ENCODE peak calls at places on chromosomes 2 and 18, in nine cellular contexts. One of them, this sample, is unnamed.

GRCh38 chr2:182593394-182593707 is 122.7 kb upstream of the DNAJC10 start:
- DNase-seq in A549: no peak
- DNase-seq in fibroblast of mammary gland: peak
- DNase-seq in K562: no peak
- DNase-seq in body of pancreas: no peak
- DNase-seq in foreskin fibroblast: peak
- DNase-seq in DND-41: no peak
- DNase-seq in lower lobe of right lung: no peak
- DNase-seq in esophagus squamous epithelium: no peak
- DNase-seq in this sample: peak

GRCh38 chr2:72204782-72205545 is 57.3 kb upstream of the CYP26B1 start:
- DNase-seq in A549: no peak
- DNase-seq in fibroblast of mammary gland: peak
- DNase-seq in K562: no peak
- DNase-seq in body of pancreas: no peak
- DNase-seq in foreskin fibroblast: peak
- DNase-seq in DND-41: no peak
- DNase-seq in lower lobe of right lung: no peak
- DNase-seq in esophagus squamous epithelium: no peak
- DNase-seq in this sample: no peak

GRCh38 chr2:191180712-191181111 is 29.9 kb upstream of the STAT4 start:
- DNase-seq in A549: no peak
- DNase-seq in fibroblast of mammary gland: peak
- DNase-seq in K562: no peak
- DNase-seq in body of pancreas: no peak
- DNase-seq in foreskin fibroblast: peak
- DNase-seq in DND-41: no peak
- DNase-seq in lower lobe of right lung: no peak
- DNase-seq in esophagus squamous epithelium: no peak
- DNase-seq in this sample: no peak

GRCh38 chr2:191950132-191950885 is 103.4 kb upstream of the CAVIN2 start:
- DNase-seq in A549: peak
- DNase-seq in fibroblast of mammary gland: peak
- DNase-seq in K562: peak
- DNase-seq in body of pancreas: no peak
- DNase-seq in foreskin fibroblast: peak
- DNase-seq in DND-41: no peak
- DNase-seq in lower lobe of right lung: no peak
- DNase-seq in esophagus squamous epithelium: no peak
- DNase-seq in this sample: no peak

GRCh38 chr2:64487256-64488049 is 33.5 kb downstream of the LGALSL start:
- DNase-seq in A549: no peak
- DNase-seq in fibroblast of mammary gland: no peak
- DNase-seq in K562: no peak
- DNase-seq in body of pancreas: peak
- DNase-seq in foreskin fibroblast: no peak
- DNase-seq in DND-41: no peak
- DNase-seq in lower lobe of right lung: no peak
- DNase-seq in esophagus squamous epithelium: no peak
- DNase-seq in this sample: no peak

GRCh38 chr2:233501198-233502076 is 65.1 kb downstream of the USP40 start:
- DNase-seq in A549: no peak
- DNase-seq in fibroblast of mammary gland: peak
- DNase-seq in K562: no peak
- DNase-seq in body of pancreas: no peak
- DNase-seq in foreskin fibroblast: peak
- DNase-seq in DND-41: no peak
- DNase-seq in lower lobe of right lung: no peak
- DNase-seq in esophagus squamous epithelium: no peak
- DNase-seq in this sample: no peak

GRCh38 chr2:9666306-9666705 is 35.5 kb upstream of the YWHAQ start:
- DNase-seq in A549: no peak
- DNase-seq in fibroblast of mammary gland: peak
- DNase-seq in K562: no peak
- DNase-seq in body of pancreas: no peak
- DNase-seq in foreskin fibroblast: peak
- DNase-seq in DND-41: no peak
- DNase-seq in lower lobe of right lung: no peak
- DNase-seq in esophagus squamous epithelium: no peak
- DNase-seq in this sample: no peak

GRCh38 chr18:76545433-76546281 is 50.6 kb upstream of the ZNF516 start:
- DNase-seq in A549: no peak
- DNase-seq in fibroblast of mammary gland: peak
- DNase-seq in K562: no peak
- DNase-seq in body of pancreas: no peak
- DNase-seq in foreskin fibroblast: no peak
- DNase-seq in DND-41: no peak
- DNase-seq in lower lobe of right lung: no peak
- DNase-seq in esophagus squamous epithelium: no peak
- DNase-seq in this sample: no peak

GRCh38 chr18:51323941-51324340 is 126.5 kb upstream of the MEX3C start:
- DNase-seq in A549: no peak
- DNase-seq in fibroblast of mammary gland: no peak
- DNase-seq in K562: no peak
- DNase-seq in body of pancreas: no peak
- DNase-seq in foreskin fibroblast: no peak
- DNase-seq in DND-41: no peak
- DNase-seq in lower lobe of right lung: no peak
- DNase-seq in esophagus squamous epithelium: no peak
- DNase-seq in this sample: no peak

GRCh38 chr18:53796042-53796729 is 428.3 kb downstream of the MBD2 start:
- DNase-seq in A549: peak
- DNase-seq in fibroblast of mammary gland: peak
- DNase-seq in K562: no peak
- DNase-seq in body of pancreas: no peak
- DNase-seq in foreskin fibroblast: peak
- DNase-seq in DND-41: no peak
- DNase-seq in lower lobe of right lung: no peak
- DNase-seq in esophagus squamous epithelium: no peak
- DNase-seq in this sample: peak

GRCh38 chr2:232263295-232263694 is 115.3 kb upstream of the ALPP start:
- DNase-seq in A549: no peak
- DNase-seq in fibroblast of mammary gland: no peak
- DNase-seq in K562: no peak
- DNase-seq in body of pancreas: no peak
- DNase-seq in foreskin fibroblast: no peak
- DNase-seq in DND-41: no peak
- DNase-seq in lower lobe of right lung: no peak
- DNase-seq in esophagus squamous epithelium: no peak
- DNase-seq in this sample: no peak

GRCh38 chr2:149661844-149662243 is 74.3 kb upstream of the MMADHC start:
- DNase-seq in A549: peak
- DNase-seq in fibroblast of mammary gland: peak
- DNase-seq in K562: no peak
- DNase-seq in body of pancreas: peak
- DNase-seq in foreskin fibroblast: peak
- DNase-seq in DND-41: no peak
- DNase-seq in lower lobe of right lung: no peak
- DNase-seq in esophagus squamous epithelium: no peak
- DNase-seq in this sample: no peak

GRCh38 chr2:149038442-149039212 is at the start of gene LYPD6B:
- DNase-seq in A549: no peak
- DNase-seq in fibroblast of mammary gland: no peak
- DNase-seq in K562: peak
- DNase-seq in body of pancreas: peak
- DNase-seq in foreskin fibroblast: no peak
- DNase-seq in DND-41: no peak
- DNase-seq in lower lobe of right lung: peak
- DNase-seq in esophagus squamous epithelium: no peak
- DNase-seq in this sample: no peak

GRCh38 chr2:239392072-239392357 is 8.8 kb downstream of the HDAC4 start:
- DNase-seq in A549: no peak
- DNase-seq in fibroblast of mammary gland: no peak
- DNase-seq in K562: no peak
- DNase-seq in body of pancreas: peak
- DNase-seq in foreskin fibroblast: no peak
- DNase-seq in DND-41: no peak
- DNase-seq in lower lobe of right lung: no peak
- DNase-seq in esophagus squamous epithelium: no peak
- DNase-seq in this sample: no peak

GRCh38 chr2:54249629-54250028 is 6.4 kb downstream of the TSPYL6 start:
- DNase-seq in A549: no peak
- DNase-seq in fibroblast of mammary gland: no peak
- DNase-seq in K562: no peak
- DNase-seq in body of pancreas: no peak
- DNase-seq in foreskin fibroblast: no peak
- DNase-seq in DND-41: no peak
- DNase-seq in lower lobe of right lung: no peak
- DNase-seq in esophagus squamous epithelium: no peak
- DNase-seq in this sample: no peak

GRCh38 chr2:54256091-54256694 is at the start of gene TSPYL6:
- DNase-seq in A549: no peak
- DNase-seq in fibroblast of mammary gland: no peak
- DNase-seq in K562: peak
- DNase-seq in body of pancreas: no peak
- DNase-seq in foreskin fibroblast: no peak
- DNase-seq in DND-41: no peak
- DNase-seq in lower lobe of right lung: no peak
- DNase-seq in esophagus squamous epithelium: no peak
- DNase-seq in this sample: no peak

GRCh38 chr2:54255230-54256090 is 569 bp downstream of the TSPYL6 start:
- DNase-seq in A549: no peak
- DNase-seq in fibroblast of mammary gland: no peak
- DNase-seq in K562: peak
- DNase-seq in body of pancreas: no peak
- DNase-seq in foreskin fibroblast: no peak
- DNase-seq in DND-41: no peak
- DNase-seq in lower lobe of right lung: no peak
- DNase-seq in esophagus squamous epithelium: no peak
- DNase-seq in this sample: no peak

GRCh38 chr2:54258171-54258570 is 2.1 kb upstream of the TSPYL6 start:
- DNase-seq in A549: no peak
- DNase-seq in fibroblast of mammary gland: no peak
- DNase-seq in K562: no peak
- DNase-seq in body of pancreas: no peak
- DNase-seq in foreskin fibroblast: no peak
- DNase-seq in DND-41: no peak
- DNase-seq in lower lobe of right lung: no peak
- DNase-seq in esophagus squamous epithelium: no peak
- DNase-seq in this sample: no peak

GRCh38 chr2:54254180-54254579 is 1.8 kb downstream of the TSPYL6 start:
- DNase-seq in A549: no peak
- DNase-seq in fibroblast of mammary gland: no peak
- DNase-seq in K562: peak
- DNase-seq in body of pancreas: no peak
- DNase-seq in foreskin fibroblast: no peak
- DNase-seq in DND-41: no peak
- DNase-seq in lower lobe of right lung: no peak
- DNase-seq in esophagus squamous epithelium: no peak
- DNase-seq in this sample: no peak
- TF ChIP-seq CTCF in A549: no peak
- TF ChIP-seq CTCF in fibroblast of mammary gland: no peak
- TF ChIP-seq CTCF in K562: peak
- TF ChIP-seq CTCF in body of pancreas: no peak
- TF ChIP-seq CTCF in foreskin fibroblast: no peak
- TF ChIP-seq CTCF in DND-41: no peak
- TF ChIP-seq CTCF in lower lobe of right lung: no peak
- TF ChIP-seq CTCF in esophagus squamous epithelium: no peak
- TF ChIP-seq CTCF in this sample: no peak

GRCh38 chr2:105789745-105790466 is 45.2 kb downstream of the NCK2 start:
- DNase-seq in A549: no peak
- DNase-seq in fibroblast of mammary gland: peak
- DNase-seq in K562: no peak
- DNase-seq in body of pancreas: no peak
- DNase-seq in foreskin fibroblast: peak
- DNase-seq in DND-41: peak
- DNase-seq in lower lobe of right lung: no peak
- DNase-seq in esophagus squamous epithelium: no peak
- DNase-seq in this sample: no peak
- H3K4me3 ChIP-seq in A549: no peak
- H3K4me3 ChIP-seq in fibroblast of mammary gland: no peak
- H3K4me3 ChIP-seq in K562: no peak
- H3K4me3 ChIP-seq in body of pancreas: no peak
- H3K4me3 ChIP-seq in foreskin fibroblast: no peak
- H3K4me3 ChIP-seq in DND-41: no peak
- H3K4me3 ChIP-seq in lower lobe of right lung: peak
- H3K4me3 ChIP-seq in esophagus squamous epithelium: no peak
- H3K4me3 ChIP-seq in this sample: no peak

DNA sequence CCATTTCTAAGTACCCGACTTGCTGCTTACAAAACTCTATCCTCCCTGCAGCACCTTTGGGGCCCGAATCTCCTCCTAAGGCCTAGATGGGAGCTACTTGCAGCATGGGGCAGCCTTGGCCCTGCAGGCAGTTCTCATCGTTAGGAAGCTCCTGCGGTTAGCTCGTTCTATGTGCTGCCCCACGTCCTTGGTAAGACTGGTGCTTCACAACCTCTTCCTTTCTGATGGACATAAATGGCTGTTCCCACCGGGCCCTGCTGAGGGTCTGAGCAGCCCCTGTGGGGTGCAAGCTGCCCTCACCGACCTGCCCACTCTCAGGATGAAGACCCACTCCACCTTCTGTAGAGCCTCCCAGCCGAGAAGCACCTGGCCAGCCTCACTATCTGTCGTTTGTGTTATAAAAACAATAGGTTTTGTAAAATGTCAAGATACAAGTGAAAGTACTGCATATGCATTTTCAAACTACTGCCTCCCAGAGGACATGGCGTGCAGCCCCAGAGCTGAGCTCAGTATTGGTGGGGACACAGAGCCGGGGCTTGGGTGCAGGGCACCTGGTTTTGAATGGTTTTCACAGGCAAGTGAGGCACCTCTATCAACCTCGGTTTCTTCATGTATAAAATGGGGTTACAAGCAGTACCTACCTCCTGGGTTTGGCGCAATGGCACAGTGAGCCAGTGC is 19.4 kb downstream of the OTOF start:
- DNase-seq in A549: no peak
- DNase-seq in fibroblast of mammary gland: no peak
- DNase-seq in K562: no peak
- DNase-seq in body of pancreas: no peak
- DNase-seq in foreskin fibroblast: no peak
- DNase-seq in DND-41: no peak
- DNase-seq in lower lobe of right lung: no peak
- DNase-seq in esophagus squamous epithelium: no peak
- DNase-seq in this sample: no peak
- TF ChIP-seq CTCF in A549: no peak
- TF ChIP-seq CTCF in fibroblast of mammary gland: no peak
- TF ChIP-seq CTCF in K562: peak
- TF ChIP-seq CTCF in body of pancreas: no peak
- TF ChIP-seq CTCF in foreskin fibroblast: no peak
- TF ChIP-seq CTCF in DND-41: no peak
- TF ChIP-seq CTCF in lower lobe of right lung: no peak
- TF ChIP-seq CTCF in esophagus squamous epithelium: no peak
- TF ChIP-seq CTCF in this sample: no peak

DNA sequence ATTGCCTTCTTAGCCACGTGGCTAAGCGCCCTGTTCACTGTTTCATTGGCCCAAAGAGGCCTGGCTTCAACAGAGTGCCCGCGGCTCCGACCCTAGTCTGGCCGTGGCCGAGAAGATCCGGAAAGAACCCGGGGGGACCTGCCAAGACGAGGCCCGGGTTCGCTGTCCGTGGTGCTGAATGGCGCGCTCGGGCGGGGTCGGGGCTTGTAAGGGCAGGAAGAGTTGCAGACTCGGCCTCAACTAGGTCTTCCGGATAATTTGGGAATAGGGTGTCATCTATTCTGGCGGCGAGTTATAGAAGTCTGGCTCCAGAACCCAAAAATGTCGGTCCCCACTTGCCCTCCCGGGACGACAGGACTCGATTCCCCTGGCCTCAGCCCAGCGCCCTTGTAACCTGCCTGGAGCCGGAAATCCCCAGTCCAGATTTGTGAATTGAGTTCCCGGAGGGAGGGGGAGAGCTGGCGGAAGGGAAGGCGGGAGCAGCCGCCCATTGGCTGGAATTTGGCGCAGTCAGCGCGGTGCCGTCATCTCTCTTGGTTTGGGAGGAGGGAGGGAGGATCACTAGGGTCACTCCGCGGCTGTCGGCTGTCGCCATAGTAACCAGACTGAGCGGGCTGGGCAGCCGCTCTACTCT is 3.5 kb downstream of the CDK5R2 start:
- DNase-seq in A549: peak
- DNase-seq in fibroblast of mammary gland: peak
- DNase-seq in K562: peak
- DNase-seq in body of pancreas: peak
- DNase-seq in foreskin fibroblast: peak
- DNase-seq in DND-41: peak
- DNase-seq in lower lobe of right lung: peak
- DNase-seq in esophagus squamous epithelium: no peak
- DNase-seq in this sample: peak
- H3K4me3 ChIP-seq in A549: peak
- H3K4me3 ChIP-seq in fibroblast of mammary gland: peak
- H3K4me3 ChIP-seq in K562: no peak
- H3K4me3 ChIP-seq in body of pancreas: no peak
- H3K4me3 ChIP-seq in foreskin fibroblast: peak
- H3K4me3 ChIP-seq in DND-41: no peak
- H3K4me3 ChIP-seq in lower lobe of right lung: no peak
- H3K4me3 ChIP-seq in esophagus squamous epithelium: no peak
- H3K4me3 ChIP-seq in this sample: peak